ENCODE peak calls at places on chromosome 1, in eight cellular contexts. O is CD8-positive, alpha-beta T cell; P is transverse colon; Y is right atrium auricular region; M is heart left ventricle; H is thoracic aorta; D is stomach; G is suprapubic skin. K is an unnamed sample. For H3K9me3, the result is how much of the 10 kb centered on the place peaks cover.

GRCh38 chr1:225857256-225857655 is 24.9 kb downstream of the TMEM63A start:
- DNase-seq in O (no peak), P (no peak), Y (no peak), M (no peak), H (no peak), D (no peak), G (no peak), K (no peak)

GRCh38 chr1:64539808-64540207 is 69.9 kb downstream of the CACHD1 start:
- DNase-seq in O (no peak), P (peak), Y (peak), M (peak), H (peak), D (peak), G (peak), K (no peak)

GRCh38 chr1:19096036-19096833 is 113.8 kb downstream of the UBR4 start:
- DNase-seq in O (no peak), P (peak), Y (no peak), M (no peak), H (no peak), D (peak), G (no peak), K (no peak)

GRCh38 chr1:20496241-20496661 is 10.2 kb upstream of the CAMK2N1 start:
- DNase-seq in O (no peak), P (no peak), Y (no peak), M (no peak), H (no peak), D (no peak), G (no peak), K (no peak)

GRCh38 chr1:214540324-214540723 is 11.1 kb downstream of the PTPN14 start:
- DNase-seq in O (no peak), P (no peak), Y (no peak), M (peak), H (no peak), D (no peak), G (no peak), K (no peak)

GRCh38 chr1:28668956-28669719 is 554 bp downstream of the GMEB1 start:
- DNase-seq in O (peak), P (peak), Y (no peak), M (peak), H (no peak), D (peak), G (peak), K (peak)

GRCh38 chr1:15983275-15983674 is 7.4 kb upstream of the ZBTB17 start:
- DNase-seq in O (no peak), P (no peak), Y (no peak), M (no peak), H (no peak), D (no peak), G (no peak), K (no peak)

GRCh38 chr1:7388141-7388487 is 383.0 kb upstream of the VAMP3 start:
- DNase-seq in O (no peak), P (no peak), Y (peak), M (no peak), H (no peak), D (peak), G (peak), K (no peak)

GRCh38 chr1:75996196-75996595 is 64.0 kb upstream of the ASB17 start:
- DNase-seq in O (no peak), P (no peak), Y (no peak), M (no peak), H (no peak), D (no peak), G (no peak), K (no peak)

GRCh38 chr1:156703741-156704140 is 1.6 kb downstream of the CRABP2 start:
- DNase-seq in O (no peak), P (no peak), Y (no peak), M (no peak), H (no peak), D (no peak), G (no peak), K (no peak)

GRCh38 chr1:206834711-206835110 is 30.7 kb upstream of the IL20 start:
- DNase-seq in O (no peak), P (no peak), Y (no peak), M (no peak), H (no peak), D (no peak), G (no peak), K (no peak)

GRCh38 chr1:227316941-227317540 is 1.3 kb downstream of the CDC42BPA start:
- DNase-seq in O (no peak), P (no peak), Y (no peak), M (no peak), H (no peak), D (no peak), G (no peak), K (no peak)

GRCh38 chr1:21362096-21362495 is 71.8 kb upstream of the ECE1 start:
- DNase-seq in O (no peak), P (no peak), Y (no peak), M (no peak), H (no peak), D (no peak), G (no peak), K (no peak)

GRCh38 chr1:48294656-48295055 is 72.1 kb downstream of the SLC5A9 start:
- DNase-seq in O (no peak), P (no peak), Y (no peak), M (no peak), H (no peak), D (no peak), G (no peak), K (no peak)

GRCh38 chr1:219236095-219236494 is 62.4 kb downstream of the LYPLAL1 start:
- DNase-seq in O (no peak), P (no peak), Y (no peak), M (no peak), H (no peak), D (no peak), G (no peak), K (no peak)

GRCh38 chr1:201471772-201472171 is 2.8 kb upstream of the PHLDA3 start:
- DNase-seq in O (no peak), P (no peak), Y (no peak), M (peak), H (no peak), D (no peak), G (no peak), K (no peak)

GRCh38 chr1:111131693-111132092 is 8.2 kb downstream of the DRAM2 start:
- DNase-seq in O (no peak), P (no peak), Y (no peak), M (no peak), H (no peak), D (no peak), G (no peak), K (no peak)

GRCh38 chr1:201633297-201633696 is 94.4 kb downstream of the NAV1 start:
- DNase-seq in O (no peak), P (no peak), Y (no peak), M (peak), H (no peak), D (no peak), G (no peak), K (no peak)

GRCh38 chr1:166974647-166975345 is 544 bp downstream of the ILDR2 start:
- DNase-seq in O (no peak), P (no peak), Y (no peak), M (no peak), H (no peak), D (no peak), G (no peak), K (no peak)

GRCh38 chr1:156809711-156810366 is 6.8 kb downstream of the SH2D2A start:
- DNase-seq in O (no peak), P (no peak), Y (no peak), M (no peak), H (no peak), D (no peak), G (peak), K (no peak)

GRCh38 chr1:157520386-157520935 is 31.9 kb downstream of the FCRL5 start:
- DNase-seq in O (no peak), P (no peak), Y (no peak), M (no peak), H (no peak), D (no peak), G (no peak), K (no peak)

DNA sequence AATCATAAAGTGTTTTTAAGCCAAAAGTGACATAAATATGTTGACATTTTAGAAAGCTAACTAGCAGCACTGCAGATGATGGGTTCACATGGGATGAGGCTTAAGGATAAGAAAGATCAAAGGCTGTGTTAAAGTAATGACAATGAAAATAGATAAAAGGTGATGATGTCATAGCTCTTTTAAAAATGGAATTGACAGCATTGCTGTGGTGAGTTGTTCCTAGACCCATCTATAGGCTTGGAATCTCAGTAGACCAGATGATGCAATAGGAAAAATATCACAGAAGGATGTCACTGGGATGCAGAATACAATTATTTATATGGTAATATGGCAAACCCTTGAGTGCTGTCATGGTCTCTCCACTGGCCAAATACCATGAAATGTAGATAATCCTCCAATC is 286.0 kb downstream of the PLA2G4A start:
- DNase-seq in O (no peak), P (no peak), Y (no peak), M (no peak), H (no peak), D (no peak), G (no peak), K (no peak)
- H3K9me3 ChIP-seq in O (under half), P (under half), Y (under half), M (under half), H (under half), D (under half), G (under half), K (under half)

GRCh38 chr1:185517808-185518419 is 200.9 kb upstream of the IVNS1ABP start:
- DNase-seq in O (no peak), P (no peak), Y (no peak), M (no peak), H (no peak), D (no peak), G (no peak), K (no peak)

DNA sequence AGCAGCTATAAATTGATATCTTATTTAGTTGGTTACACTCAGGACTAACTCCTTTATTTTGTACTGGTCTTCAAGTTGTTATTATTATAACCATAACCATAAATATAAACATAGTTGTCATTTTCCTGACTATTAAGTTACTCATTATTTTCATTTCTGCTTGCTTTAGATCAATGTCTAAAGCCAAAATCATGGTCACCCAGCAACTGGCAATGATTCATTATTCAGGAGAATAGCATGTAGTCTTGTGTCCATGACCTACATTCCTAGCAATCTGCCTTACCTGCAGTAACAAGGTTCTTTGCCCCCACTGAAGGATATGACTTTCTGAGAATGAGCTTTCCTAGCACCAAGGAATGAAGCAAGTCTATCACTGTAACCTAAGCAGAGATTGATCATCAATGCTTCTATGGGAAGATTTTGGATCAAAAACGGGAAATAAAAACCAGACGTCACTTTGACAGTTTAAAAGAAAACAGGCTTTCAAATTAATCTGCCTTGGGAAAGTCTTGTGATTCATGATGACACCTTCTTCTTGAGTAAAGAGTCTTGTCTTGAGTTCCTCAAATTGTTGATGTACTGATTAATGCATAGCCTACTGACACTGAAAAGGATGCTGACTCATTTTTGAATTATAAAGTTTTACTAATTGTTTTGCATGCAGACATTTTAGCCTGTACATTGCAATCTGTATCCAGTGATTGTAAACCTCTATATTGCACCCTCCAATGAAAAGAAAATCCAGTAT is 203.3 kb upstream of the IVNS1ABP start:
- DNase-seq in O (no peak), P (no peak), Y (no peak), M (no peak), H (no peak), D (no peak), G (no peak), K (no peak)
- H3K9me3 ChIP-seq in O (under half), P (under half), Y (under half), M (under half), H (under half), D (under half), G (under half), K (under half)

GRCh38 chr1:2907051-2907450 is 105.6 kb upstream of the TTC34 start:
- DNase-seq in O (no peak), P (no peak), Y (no peak), M (no peak), H (no peak), D (no peak), G (no peak), K (no peak)
- H3K9me3 ChIP-seq in O (under half), P (under half), Y (under half), M (under half), H (under half), D (under half), G (under half), K (under half)

DNA sequence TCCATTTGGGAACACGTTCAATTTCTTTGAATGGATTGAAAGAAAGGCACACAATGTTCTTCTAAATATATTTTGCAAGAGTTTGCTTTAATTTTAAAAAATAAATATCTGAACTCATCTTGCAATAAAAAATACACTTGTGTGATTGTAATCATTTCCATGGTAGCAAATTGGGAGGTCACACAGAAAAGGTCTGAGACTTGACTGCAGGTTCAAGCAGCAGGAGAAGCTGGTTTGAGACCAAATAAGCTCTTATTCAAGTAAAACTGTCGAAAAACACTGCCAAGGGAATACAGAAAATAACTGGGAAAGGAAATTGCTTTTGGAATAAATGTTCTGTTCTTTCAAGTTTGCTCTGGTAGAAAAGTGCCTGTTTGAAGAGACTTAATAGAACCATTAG is 498.9 kb downstream of the ADGRL2 start:
- DNase-seq in O (no peak), P (no peak), Y (no peak), M (no peak), H (no peak), D (no peak), G (no peak), K (no peak)
- H3K9me3 ChIP-seq in O (under half), P (under half), Y (under half), M (under half), H (under half), D (under half), G (under half), K (under half)

GRCh38 chr1:209513226-209513625 is 70.3 kb upstream of the CAMK1G start:
- DNase-seq in O (no peak), P (no peak), Y (no peak), M (no peak), H (no peak), D (no peak), G (no peak), K (no peak)
- H3K9me3 ChIP-seq in O (under half), P (under half), Y (under half), M (under half), H (under half), D (under half), G (under half), K (under half)

GRCh38 chr1:90881034-90881433 is 140.8 kb downstream of the ZNF644 start:
- DNase-seq in O (no peak), P (no peak), Y (no peak), M (no peak), H (no peak), D (no peak), G (no peak), K (no peak)
- H3K9me3 ChIP-seq in O (under half), P (under half), Y (under half), M (under half), H (under half), D (under half), G (under half), K (under half)